ENCODE peak calls at places on chromosomes 11 and 22, in ten cellular contexts. I is HT1080; J is ELR; F is posterior cingulate gyrus; B is stimulated activated CD4-positive, alpha-beta T cell treated with anti-CD3 and anti-CD28 coated beads, Interleukin-2, amount 100 ng/mL, for 48 hours; O is GM19239; Q is stimulated activated naive CD4-positive, alpha-beta T cell treated with Interleukin-2 at 50 U/mL for 16 hours; S is progenitor cell of endocrine pancreas; P is AG09309; Y is NCI-H460. D is an unnamed sample.

GRCh38 chr11:113556036-113556435 is 80.8 kb upstream of the DRD2 start:
- DNase-seq in I (no peak), J (no peak), F (no peak), B (no peak), O (no peak), Q (no peak), S (no peak), P (no peak), Y (no peak), D (no peak)

GRCh38 chr11:72125956-72126355 is 9.6 kb upstream of the FOLR3 start:
- DNase-seq in I (no peak), J (no peak), F (no peak), B (no peak), O (no peak), Q (no peak), S (no peak), P (no peak), Y (no peak), D (no peak)

GRCh38 chr11:112513936-112514716 is 253.5 kb upstream of the PLET1 start:
- DNase-seq in I (no peak), J (no peak), F (no peak), B (no peak), O (no peak), Q (no peak), S (no peak), P (no peak), Y (no peak), D (no peak)

GRCh38 chr11:12139144-12139881 is 28.9 kb downstream of the MICAL2 start:
- DNase-seq in I (peak; percentile 87), J (peak; percentile 49), F (peak; percentile 83), B (no peak), O (no peak), Q (no peak), S (no peak), P (no peak), Y (no peak), D (no peak)

GRCh38 chr11:36060926-36061325 is 117.1 kb downstream of the LDLRAD3 start:
- DNase-seq in I (no peak), J (no peak), F (no peak), B (no peak), O (no peak), Q (no peak), S (no peak), P (no peak), Y (no peak), D (no peak)

GRCh38 chr11:95121687-95122086 is 32.0 kb downstream of the ENDOD1 start:
- DNase-seq in I (peak; percentile 17), J (no peak), F (no peak), B (no peak), O (no peak), Q (no peak), S (no peak), P (no peak), Y (no peak), D (no peak)

GRCh38 chr11:3755151-3755550 is 42.2 kb downstream of the NUP98 start:
- DNase-seq in I (no peak), J (no peak), F (no peak), B (no peak), O (no peak), Q (no peak), S (no peak), P (no peak), Y (no peak), D (no peak)

GRCh38 chr22:48907591-48907990 is 920.1 kb downstream of the BRD1 start:
- DNase-seq in I (no peak), J (no peak), F (no peak), B (no peak), O (no peak), Q (no peak), S (no peak), P (no peak), Y (no peak), D (no peak)

GRCh38 chr22:47354668-47355387 is 592.4 kb downstream of the TBC1D22A start:
- DNase-seq in I (no peak), J (no peak), F (no peak), B (no peak), O (no peak), Q (no peak), S (no peak), P (no peak), Y (no peak), D (no peak)

GRCh38 chr11:31437742-31438435 is 68.2 kb downstream of the DNAJC24 start:
- DNase-seq in I (peak; percentile 37), J (peak; percentile 72), F (no peak), B (no peak), O (no peak), Q (no peak), S (no peak), P (peak; percentile 10), Y (no peak), D (no peak)

GRCh38 chr11:64297722-64298358 is 2.3 kb upstream of the CATSPERZ start:
- DNase-seq in I (no peak), J (no peak), F (no peak), B (no peak), O (no peak), Q (no peak), S (no peak), P (no peak), Y (no peak), D (no peak)

GRCh38 chr22:31614781-31615480 is 47.1 kb downstream of the PISD start:
- DNase-seq in I (no peak), J (no peak), F (no peak), B (no peak), O (no peak), Q (no peak), S (no peak), P (no peak), Y (no peak), D (no peak)

GRCh38 chr11:45107051-45107450 is 39.4 kb upstream of the PRDM11 start:
- DNase-seq in I (no peak), J (no peak), F (no peak), B (no peak), O (no peak), Q (no peak), S (no peak), P (no peak), Y (no peak), D (no peak)

GRCh38 chr11:16184588-16184987 is 171.8 kb downstream of the SOX6 start:
- DNase-seq in I (peak; percentile 87), J (peak; percentile 57), F (no peak), B (no peak), O (no peak), Q (no peak), S (no peak), P (no peak), Y (peak; percentile 22), D (no peak)

GRCh38 chr11:126500981-126501380 is 145.5 kb downstream of the ST3GAL4 start:
- DNase-seq in I (no peak), J (no peak), F (peak; percentile 78), B (no peak), O (no peak), Q (no peak), S (no peak), P (no peak), Y (no peak), D (no peak)